ENCODE peak calls at places on chromosome 11, in nine cellular contexts. L is dorsolateral prefrontal cortex; G is cardiac muscle cell; Z is ovary; Q is colonic mucosa; N is CD8-positive, alpha-beta T cell; B is esophagus squamous epithelium; S is MM.1S; X is H1. H is an unnamed sample.
A peak's percentile ranks its signal among the peaks of the same experiment; 100 is the strongest.

GRCh38 chr11:69558519-69558941 is 77.1 kb downstream of the LINC01488 start:
- DNase-seq in N (peak; percentile 49), X (no peak), Z (no peak), G (no peak), B (no peak), L (no peak), Q (no peak), S (no peak), H (no peak)

GRCh38 chr11:67674442-67674871 is at the start of gene ALDH3B2:
- DNase-seq in S (no peak), Q (peak; percentile 89), X (peak; percentile 48), B (no peak), Z (no peak), N (no peak), L (no peak), G (no peak), H (peak; percentile 36)

GRCh38 chr11:110130642-110131238 is 37.5 kb downstream of the ZC3H12C start:
- DNase-seq in Z (no peak), Q (peak; percentile 27), L (no peak), N (no peak), G (peak; percentile 9), S (no peak), B (no peak), X (no peak), H (no peak)

GRCh38 chr11:72630104-72630852 is 43.9 kb downstream of the PDE2A start:
- DNase-seq in B (no peak), S (peak; percentile 20), N (no peak), G (no peak), X (no peak), Q (no peak), L (no peak), Z (no peak), H (no peak)

GRCh38 chr11:75781296-75781695 is 12.7 kb downstream of the DGAT2 start:
- DNase-seq in X (no peak), L (no peak), N (no peak), Z (no peak), B (no peak), S (no peak), G (no peak), Q (no peak), H (no peak)

GRCh38 chr11:19672591-19673206 is 39.9 kb upstream of the NAV2 start:
- DNase-seq in N (no peak), S (no peak), Q (no peak), Z (no peak), B (no peak), G (no peak), L (no peak), X (no peak), H (no peak)

GRCh38 chr11:100827934-100828661 is 141.0 kb downstream of the ARHGAP42 start:
- DNase-seq in N (no peak), S (peak; percentile 40), X (no peak), L (no peak), Q (no peak), Z (no peak), B (no peak), G (peak; percentile 65), H (peak; percentile 18)

GRCh38 chr11:127962416-127962815 is 624.9 kb downstream of the ETS1 start:
- DNase-seq in S (no peak), L (no peak), B (no peak), Q (no peak), N (no peak), G (no peak), Z (no peak), X (no peak), H (no peak)

GRCh38 chr11:69637956-69638871 is 2.7 kb upstream of the CCND1 start:
- DNase-seq in Z (no peak), S (no peak), L (no peak), N (no peak), Q (peak; percentile 74), X (peak; percentile 87), G (peak; percentile 85), B (no peak), H (peak; percentile 58)

GRCh38 chr11:69435161-69435990 is 46.1 kb upstream of the LINC01488 start:
- DNase-seq in L (no peak), Q (no peak), S (no peak), X (no peak), N (no peak), G (no peak), B (no peak), Z (no peak), H (no peak)

GRCh38 chr11:111324277-111324720 is 26.0 kb downstream of the POU2AF3 start:
- DNase-seq in B (no peak), Q (no peak), X (no peak), S (no peak), N (no peak), G (no peak), L (no peak), Z (no peak), H (no peak)

GRCh38 chr11:2580444-2581050 is 119.2 kb downstream of the KCNQ1OT1 start:
- DNase-seq in Z (peak; percentile 35), G (no peak), B (no peak), N (no peak), S (no peak), L (peak; percentile 2), X (peak; percentile 46), Q (no peak), H (peak; percentile 5)

GRCh38 chr11:8092587-8093424 is 11.8 kb downstream of the TUB start:
- DNase-seq in Z (peak; percentile 67), G (peak; percentile 66), L (peak; percentile 54), Q (peak; percentile 80), X (peak; percentile 71), N (no peak), S (peak; percentile 68), B (no peak), H (peak; percentile 69)

GRCh38 chr11:46437106-46437689 is 45.6 kb upstream of the CHRM4 start:
- DNase-seq in G (no peak), Z (no peak), X (no peak), L (no peak), B (no peak), N (no peak), Q (no peak), S (peak; percentile 62), H (no peak)

GRCh38 chr11:101860694-101861371 is 54.0 kb upstream of the CEP126 start:
- DNase-seq in X (no peak), L (peak; percentile 9), Q (peak; percentile 44), G (peak; percentile 89), S (peak; percentile 62), Z (peak; percentile 40), B (no peak), N (no peak), H (peak; percentile 38)

GRCh38 chr11:27625347-27625912 is 74.8 kb downstream of the BDNF start:
- DNase-seq in N (no peak), L (no peak), X (no peak), G (no peak), B (no peak), Z (no peak), Q (no peak), S (no peak), H (no peak)

GRCh38 chr11:11440149-11440548 is 87.1 kb upstream of the CSNK2A3 start:
- DNase-seq in Z (no peak), Q (no peak), B (no peak), L (no peak), G (no peak), X (no peak), S (no peak), N (no peak), H (no peak)

GRCh38 chr11:99634581-99634980 is 613.8 kb downstream of the CNTN5 start:
- DNase-seq in Q (no peak), S (no peak), X (no peak), L (no peak), N (no peak), G (no peak), Z (no peak), B (no peak), H (no peak)

GRCh38 chr11:92495107-92495793 is 270.6 kb downstream of the FAT3 start:
- DNase-seq in Z (no peak), L (no peak), G (no peak), S (no peak), B (no peak), X (no peak), Q (no peak), N (no peak), H (peak; percentile 28)

GRCh38 chr11:33723238-33723881 is 12.9 kb downstream of the CD59 start:
- DNase-seq in B (no peak), Q (no peak), N (no peak), S (no peak), X (no peak), Z (no peak), G (no peak), L (no peak), H (no peak)

GRCh38 chr11:78196661-78197091 is 8.0 kb downstream of the USP35 start:
- DNase-seq in G (no peak), S (no peak), B (no peak), Q (no peak), Z (peak; percentile 34), N (no peak), X (no peak), L (no peak), H (no peak)

DNA sequence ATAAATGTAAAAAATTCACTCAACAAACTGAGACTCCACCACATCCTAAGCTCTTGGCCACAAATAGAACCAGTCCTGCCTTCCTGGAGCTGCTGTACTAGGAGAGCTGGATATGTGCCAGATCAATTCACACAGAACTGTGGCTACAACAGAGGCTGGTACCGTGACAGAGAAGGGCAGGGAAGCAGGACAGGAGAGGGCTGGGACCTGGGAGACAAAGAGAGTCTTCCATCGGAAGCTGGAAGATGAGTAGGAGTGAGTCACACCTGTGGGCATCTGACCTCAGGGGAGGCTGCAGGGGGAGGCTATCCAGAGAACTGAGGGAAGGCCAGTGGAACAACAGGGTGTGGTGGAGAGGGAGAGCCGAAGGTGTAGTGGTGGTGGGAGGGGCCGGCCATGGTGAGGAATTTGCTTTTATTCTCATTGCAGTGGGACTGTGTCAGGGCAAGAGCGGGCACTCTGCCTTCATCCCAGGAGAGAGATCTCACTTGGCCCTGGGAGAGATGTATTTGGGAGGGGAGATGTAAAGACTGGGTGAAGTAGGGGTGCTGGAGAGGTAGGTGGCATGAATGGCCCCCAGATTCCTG is 1.9 kb upstream of the LTBP3 start:
- DNase-seq in N (no peak), Q (peak; percentile 63), X (no peak), B (no peak), L (no peak), S (no peak), Z (no peak), G (no peak), H (no peak)
- H3K27ac ChIP-seq in N (no peak overlapping the region), Q (peak overlapping the region; percentile 82), X (no peak overlapping the region), B (peak overlapping the region; percentile 78), L (peak overlapping the region; percentile 51), S (no peak overlapping the region), Z (peak overlapping the region; percentile 80), G (no peak overlapping the region), H (peak overlapping the region; percentile 96)

GRCh38 chr11:90310210-90310609 is 87.4 kb upstream of the CHORDC1 start:
- DNase-seq in N (no peak), B (no peak), S (no peak), L (no peak), Z (no peak), X (no peak), G (no peak), Q (no peak), H (no peak)
- TF ChIP-seq CTCF in N (no peak), B (no peak), S (no peak), L (no peak), Z (no peak), X (no peak), G (no peak), Q (no peak), H (no peak)

GRCh38 chr11:58958500-58958899 is 19.2 kb downstream of the GLYATL1 start:
- DNase-seq in Q (peak; percentile 74), X (peak; percentile 72), B (no peak), S (peak; percentile 61), L (no peak), Z (no peak), N (peak; percentile 25), G (peak; percentile 36), H (peak; percentile 48)
- H3K4me3 ChIP-seq in Q (no peak overlapping the region), X (no peak overlapping the region), B (no peak overlapping the region), S (peak overlapping the region; percentile 22), L (no peak overlapping the region), Z (no peak overlapping the region), N (no peak overlapping the region), G (no peak overlapping the region), H (no peak overlapping the region)

GRCh38 chr11:118003021-118003423 is 16.8 kb downstream of the IL10RA start:
- DNase-seq in X (no peak), B (no peak), N (peak; percentile 42), G (no peak), L (no peak), S (no peak), Z (no peak), Q (no peak), H (no peak)
- H3K27ac ChIP-seq in X (no peak overlapping the region), B (peak overlapping the region; percentile 42), N (peak overlapping the region; percentile 20), G (no peak overlapping the region), L (no peak overlapping the region), S (no peak overlapping the region), Z (no peak overlapping the region), Q (peak overlapping the region; percentile 76), H (no peak overlapping the region)